ENCODE peak calls at places on chromosomes 7 and 10, in four cellular contexts. One of them, this sample, is unnamed. For H3K4me1, the result is how much of the 10 kb centered on the place peaks cover.

GRCh38 chr10:5649746-5650145 is 16.6 kb downstream of the ASB13 start:
- DNase-seq in CD4-positive, CD25-positive, alpha-beta regulatory T cell: no peak
- DNase-seq in testis: no peak
- DNase-seq in CD8-positive, alpha-beta T cell: no peak
- DNase-seq in this sample: no peak

GRCh38 chr7:110718514-110719205 is 372.3 kb upstream of the LRRN3 start:
- DNase-seq in CD4-positive, CD25-positive, alpha-beta regulatory T cell: no peak
- DNase-seq in testis: no peak
- DNase-seq in CD8-positive, alpha-beta T cell: no peak
- DNase-seq in this sample: no peak

GRCh38 chr7:207418-208127 is 15.2 kb downstream of the FAM20C start:
- DNase-seq in CD4-positive, CD25-positive, alpha-beta regulatory T cell: no peak
- DNase-seq in testis: no peak
- DNase-seq in CD8-positive, alpha-beta T cell: no peak
- DNase-seq in this sample: no peak

GRCh38 chr7:101402081-101402779 is 39.6 kb downstream of the COL26A1 start:
- DNase-seq in CD4-positive, CD25-positive, alpha-beta regulatory T cell: no peak
- DNase-seq in testis: no peak
- DNase-seq in CD8-positive, alpha-beta T cell: no peak
- DNase-seq in this sample: no peak

GRCh38 chr7:130941322-130942210 is 207.6 kb upstream of the KLF14 start:
- DNase-seq in CD4-positive, CD25-positive, alpha-beta regulatory T cell: peak
- DNase-seq in testis: peak
- DNase-seq in CD8-positive, alpha-beta T cell: no peak
- DNase-seq in this sample: no peak

GRCh38 chr7:155796381-155797261 is 15.6 kb downstream of the SHH start:
- DNase-seq in CD4-positive, CD25-positive, alpha-beta regulatory T cell: peak
- DNase-seq in testis: peak
- DNase-seq in CD8-positive, alpha-beta T cell: peak
- DNase-seq in this sample: no peak

GRCh38 chr7:3482147-3482921 is 181.3 kb downstream of the SDK1 start:
- DNase-seq in CD4-positive, CD25-positive, alpha-beta regulatory T cell: no peak
- DNase-seq in testis: peak
- DNase-seq in CD8-positive, alpha-beta T cell: no peak
- DNase-seq in this sample: no peak

GRCh38 chr7:139060838-139061237 is 25.0 kb upstream of the ZC3HAV1L start:
- DNase-seq in CD4-positive, CD25-positive, alpha-beta regulatory T cell: no peak
- DNase-seq in testis: no peak
- DNase-seq in CD8-positive, alpha-beta T cell: no peak
- DNase-seq in this sample: no peak

GRCh38 chr10:17064435-17064834 is 65.2 kb downstream of the CUBN start:
- DNase-seq in CD4-positive, CD25-positive, alpha-beta regulatory T cell: no peak
- DNase-seq in testis: no peak
- DNase-seq in CD8-positive, alpha-beta T cell: no peak
- DNase-seq in this sample: no peak

GRCh38 chr10:8600192-8600591 is 545.7 kb downstream of the GATA3 start:
- DNase-seq in CD4-positive, CD25-positive, alpha-beta regulatory T cell: no peak
- DNase-seq in testis: no peak
- DNase-seq in CD8-positive, alpha-beta T cell: no peak
- DNase-seq in this sample: no peak
- H3K4me1 ChIP-seq in CD4-positive, CD25-positive, alpha-beta regulatory T cell: under half
- H3K4me1 ChIP-seq in testis: under half
- H3K4me1 ChIP-seq in CD8-positive, alpha-beta T cell: under half
- H3K4me1 ChIP-seq in this sample: under half

GRCh38 chr10:69732147-69732825 is 69.4 kb upstream of the COL13A1 start:
- DNase-seq in CD4-positive, CD25-positive, alpha-beta regulatory T cell: no peak
- DNase-seq in testis: no peak
- DNase-seq in CD8-positive, alpha-beta T cell: no peak
- DNase-seq in this sample: no peak
- H3K4me1 ChIP-seq in CD4-positive, CD25-positive, alpha-beta regulatory T cell: under half
- H3K4me1 ChIP-seq in testis: under half
- H3K4me1 ChIP-seq in CD8-positive, alpha-beta T cell: under half
- H3K4me1 ChIP-seq in this sample: half or more

GRCh38 chr10:13349776-13350274 is 1.7 kb upstream of the SEPHS1 start:
- DNase-seq in CD4-positive, CD25-positive, alpha-beta regulatory T cell: peak
- DNase-seq in testis: peak
- DNase-seq in CD8-positive, alpha-beta T cell: peak
- DNase-seq in this sample: no peak

GRCh38 chr10:13346912-13347234 is 1.2 kb downstream of the SEPHS1 start:
- DNase-seq in CD4-positive, CD25-positive, alpha-beta regulatory T cell: no peak
- DNase-seq in testis: no peak
- DNase-seq in CD8-positive, alpha-beta T cell: no peak
- DNase-seq in this sample: no peak

GRCh38 chr10:13346280-13346819 is 1.7 kb downstream of the SEPHS1 start:
- DNase-seq in CD4-positive, CD25-positive, alpha-beta regulatory T cell: no peak
- DNase-seq in testis: peak
- DNase-seq in CD8-positive, alpha-beta T cell: no peak
- DNase-seq in this sample: no peak

GRCh38 chr10:13348216-13349017 is at the start of gene SEPHS1:
- DNase-seq in CD4-positive, CD25-positive, alpha-beta regulatory T cell: peak
- DNase-seq in testis: peak
- DNase-seq in CD8-positive, alpha-beta T cell: peak
- DNase-seq in this sample: no peak

DNA sequence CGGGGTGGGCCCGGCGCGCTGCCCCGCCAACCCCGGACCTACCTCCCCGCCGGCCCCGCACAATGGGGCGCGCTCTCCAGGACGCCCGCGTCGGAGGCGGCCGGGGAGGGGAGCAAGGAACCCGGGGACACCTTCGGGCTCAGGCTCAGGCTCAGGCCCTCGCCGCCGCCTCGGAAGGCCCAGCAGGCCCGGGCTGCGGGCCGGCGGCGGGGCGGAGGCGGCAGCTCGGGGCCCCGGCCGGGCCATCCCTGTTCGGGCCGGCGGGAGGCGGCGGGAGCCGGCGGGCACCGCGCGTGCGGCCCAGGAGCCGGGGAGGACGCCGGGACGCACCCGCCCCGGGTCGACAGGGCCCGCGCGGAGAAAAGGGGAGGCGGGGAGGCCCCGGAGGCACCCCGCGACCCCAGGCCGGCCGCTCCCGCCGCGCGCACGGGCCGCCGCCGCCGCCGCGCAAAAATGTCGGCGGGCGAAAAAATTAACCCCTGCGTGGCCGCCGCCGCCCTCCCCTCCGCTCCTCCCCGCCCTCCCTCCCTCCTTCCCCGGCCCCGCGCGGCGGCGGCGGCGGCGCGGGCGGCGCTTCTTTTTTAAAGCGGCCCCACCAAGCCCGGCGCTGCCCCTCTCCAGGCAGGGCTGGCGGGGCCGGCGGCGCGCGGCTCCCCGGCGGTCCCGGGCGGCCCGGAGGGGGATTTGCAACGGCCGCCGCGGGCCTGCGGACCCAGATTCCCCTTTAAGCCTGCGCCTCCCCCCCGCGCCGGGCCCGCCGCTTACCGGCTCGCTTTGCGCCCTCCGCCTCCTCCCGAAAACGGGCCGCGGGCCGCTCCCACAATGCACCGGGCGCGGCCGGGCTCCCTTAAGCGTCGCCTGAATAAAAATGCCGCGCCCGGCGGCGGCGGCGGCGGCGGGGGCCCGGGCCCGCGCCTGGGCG is 597 bp downstream of the SEPHS1 start:
- DNase-seq in CD4-positive, CD25-positive, alpha-beta regulatory T cell: peak
- DNase-seq in testis: peak
- DNase-seq in CD8-positive, alpha-beta T cell: peak
- DNase-seq in this sample: no peak
- H3K4me1 ChIP-seq in CD4-positive, CD25-positive, alpha-beta regulatory T cell: half or more
- H3K4me1 ChIP-seq in testis: under half
- H3K4me1 ChIP-seq in CD8-positive, alpha-beta T cell: under half
- H3K4me1 ChIP-seq in this sample: under half

GRCh38 chr7:128858380-128859231 is 4.0 kb upstream of the ATP6V1F start:
- DNase-seq in CD4-positive, CD25-positive, alpha-beta regulatory T cell: no peak
- DNase-seq in testis: peak
- DNase-seq in CD8-positive, alpha-beta T cell: no peak
- DNase-seq in this sample: no peak

GRCh38 chr7:128854396-128854795 is 8.3 kb upstream of the ATP6V1F start:
- DNase-seq in CD4-positive, CD25-positive, alpha-beta regulatory T cell: no peak
- DNase-seq in testis: no peak
- DNase-seq in CD8-positive, alpha-beta T cell: no peak
- DNase-seq in this sample: no peak

GRCh38 chr7:128855559-128855958 is 7.1 kb upstream of the ATP6V1F start:
- DNase-seq in CD4-positive, CD25-positive, alpha-beta regulatory T cell: no peak
- DNase-seq in testis: no peak
- DNase-seq in CD8-positive, alpha-beta T cell: no peak
- DNase-seq in this sample: no peak

GRCh38 chr7:128853691-128854298 is 8.9 kb upstream of the ATP6V1F start:
- DNase-seq in CD4-positive, CD25-positive, alpha-beta regulatory T cell: no peak
- DNase-seq in testis: no peak
- DNase-seq in CD8-positive, alpha-beta T cell: no peak
- DNase-seq in this sample: no peak

DNA sequence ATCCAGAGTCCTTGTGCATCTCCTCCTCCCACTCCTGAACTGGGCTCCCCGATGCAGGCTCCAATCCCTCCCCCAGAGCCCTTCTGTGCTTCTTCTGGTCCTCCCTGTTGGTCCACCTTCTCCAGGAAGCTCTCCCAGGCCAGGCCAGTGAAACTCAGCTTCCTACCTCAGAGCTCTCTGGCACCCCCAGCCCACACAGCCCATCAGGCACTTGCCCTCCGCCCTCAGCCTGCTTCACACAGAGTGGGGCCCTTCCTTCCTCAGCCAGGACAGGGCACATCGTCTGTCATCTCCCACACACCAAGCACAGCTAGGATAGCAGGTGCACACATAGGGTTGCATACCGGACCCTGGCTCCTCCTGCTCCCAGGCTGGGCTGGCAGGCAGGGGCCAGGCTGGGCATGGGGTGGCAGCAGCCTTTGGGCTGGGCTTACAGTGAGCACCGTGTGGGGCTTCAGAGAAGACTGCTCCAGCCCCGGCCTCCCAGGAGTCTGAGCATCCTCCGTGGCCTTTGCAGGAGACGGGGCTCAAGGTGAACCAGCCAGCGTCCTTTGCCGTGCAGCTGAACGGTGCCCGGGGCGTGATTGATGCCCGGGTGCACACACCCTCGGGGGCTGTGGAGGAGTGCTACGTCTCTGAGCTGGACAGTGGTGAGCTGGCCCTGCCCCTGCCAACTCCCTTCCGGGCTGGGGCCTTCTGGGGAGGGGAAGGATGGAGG is 6.5 kb upstream of the ATP6V1F start:
- DNase-seq in CD4-positive, CD25-positive, alpha-beta regulatory T cell: no peak
- DNase-seq in testis: no peak
- DNase-seq in CD8-positive, alpha-beta T cell: no peak
- DNase-seq in this sample: no peak
- H3K4me1 ChIP-seq in CD4-positive, CD25-positive, alpha-beta regulatory T cell: under half
- H3K4me1 ChIP-seq in testis: under half
- H3K4me1 ChIP-seq in CD8-positive, alpha-beta T cell: under half
- H3K4me1 ChIP-seq in this sample: under half

DNA sequence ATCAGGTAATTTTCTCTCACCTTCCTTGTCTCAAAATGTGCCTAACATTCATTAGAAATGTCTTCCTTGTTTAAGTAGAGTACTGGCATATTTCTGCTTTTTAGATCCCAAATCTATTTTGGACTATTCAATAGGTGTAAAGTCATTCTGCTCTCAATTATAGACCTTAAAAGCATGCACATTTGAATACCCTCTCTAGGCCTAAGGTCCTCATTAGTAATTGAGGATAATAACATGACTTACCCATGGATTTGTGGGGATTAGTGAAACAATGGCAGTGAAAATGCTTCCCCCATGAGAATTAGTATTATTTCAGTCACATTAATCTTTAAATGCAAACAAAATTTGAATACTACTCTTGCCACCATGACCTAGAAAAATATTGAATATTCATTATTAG is 1073.0 kb upstream of the CELF2 start:
- DNase-seq in CD4-positive, CD25-positive, alpha-beta regulatory T cell: no peak
- DNase-seq in testis: no peak
- DNase-seq in CD8-positive, alpha-beta T cell: no peak
- DNase-seq in this sample: no peak
- H3K4me1 ChIP-seq in CD4-positive, CD25-positive, alpha-beta regulatory T cell: under half
- H3K4me1 ChIP-seq in testis: under half
- H3K4me1 ChIP-seq in CD8-positive, alpha-beta T cell: under half
- H3K4me1 ChIP-seq in this sample: under half

GRCh38 chr10:20888620-20889337 is 8.3 kb downstream of the NEBL start:
- DNase-seq in CD4-positive, CD25-positive, alpha-beta regulatory T cell: no peak
- DNase-seq in testis: no peak
- DNase-seq in CD8-positive, alpha-beta T cell: no peak
- DNase-seq in this sample: no peak
- H3K4me1 ChIP-seq in CD4-positive, CD25-positive, alpha-beta regulatory T cell: under half
- H3K4me1 ChIP-seq in testis: under half
- H3K4me1 ChIP-seq in CD8-positive, alpha-beta T cell: under half
- H3K4me1 ChIP-seq in this sample: under half

DNA sequence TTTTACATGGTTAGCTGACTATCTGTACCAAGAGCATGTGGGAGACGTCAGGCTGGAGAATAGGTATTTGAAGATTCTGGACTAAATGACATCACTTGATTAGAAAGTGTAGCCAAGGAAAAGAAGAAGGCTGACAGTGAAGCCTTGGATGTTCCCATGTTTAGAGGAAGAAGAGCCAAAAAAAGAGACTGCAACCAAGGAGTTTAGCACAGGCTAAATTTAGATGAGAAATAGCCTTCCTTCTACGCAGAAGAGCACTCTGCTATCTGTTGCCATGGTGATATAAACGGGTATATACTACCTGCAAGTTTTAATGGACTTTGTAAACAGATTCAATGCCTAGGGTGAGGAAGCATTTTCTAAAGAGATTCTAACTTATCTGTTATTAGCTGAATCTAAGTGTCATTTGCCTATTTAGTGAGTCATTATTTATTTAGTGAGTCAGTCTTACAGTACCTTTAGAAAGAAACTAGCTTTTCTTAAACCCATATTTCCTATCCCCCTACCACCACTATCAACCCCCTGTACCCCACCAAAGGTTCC is 69.8 kb downstream of the CDK6 start:
- DNase-seq in CD4-positive, CD25-positive, alpha-beta regulatory T cell: no peak
- DNase-seq in testis: no peak
- DNase-seq in CD8-positive, alpha-beta T cell: no peak
- DNase-seq in this sample: no peak
- H3K4me1 ChIP-seq in CD4-positive, CD25-positive, alpha-beta regulatory T cell: under half
- H3K4me1 ChIP-seq in testis: under half
- H3K4me1 ChIP-seq in CD8-positive, alpha-beta T cell: under half
- H3K4me1 ChIP-seq in this sample: under half